ENCODE peak calls at places on chromosomes 4 and X, in ten cellular contexts. D is small intestine; V is SK-N-MC; Y is esophagus squamous epithelium; N is IMR-90; U is CD8-positive, alpha-beta T cell; L is PC-3; P is heart left ventricle; A is ovary; O is Peyer's patch. J is an unnamed sample.

GRCh38 chr4:25367004-25367621 is 9.9 kb upstream of the ANAPC4 start:
- DNase-seq in N (peak), U (no peak), V (no peak), L (peak), D (peak), A (no peak), O (no peak), Y (no peak), P (no peak), J (no peak)

GRCh38 chr4:3397128-3397527 is 44.6 kb upstream of the HGFAC start:
- DNase-seq in A (no peak), V (no peak), N (no peak), U (no peak), L (no peak), O (no peak), P (no peak), D (no peak), Y (no peak), J (no peak)

GRCh38 chrX:40843643-40844042 is 108.3 kb upstream of the MED14 start:
- DNase-seq in A (no peak), Y (no peak), L (peak), D (no peak), V (no peak), U (no peak), N (no peak), O (no peak), P (no peak), J (no peak)

GRCh38 chrX:70476166-70476933 is 31.7 kb downstream of the DLG3 start:
- DNase-seq in V (no peak), U (no peak), O (no peak), L (no peak), N (no peak), P (no peak), Y (no peak), D (no peak), A (no peak), J (no peak)

GRCh38 chr4:14338866-14339265 is 663.4 kb upstream of the CPEB2 start:
- DNase-seq in A (no peak), U (no peak), D (no peak), O (no peak), V (no peak), L (no peak), Y (no peak), N (no peak), P (no peak), J (no peak)

GRCh38 chr4:8291701-8292387 is 22.3 kb downstream of the HTRA3 start:
- DNase-seq in P (peak), L (no peak), U (no peak), O (no peak), N (no peak), A (peak), Y (no peak), D (no peak), V (no peak), J (peak)

GRCh38 chr4:100986360-100986868 is 360.9 kb downstream of the PPP3CA start:
- DNase-seq in L (no peak), P (no peak), Y (no peak), O (no peak), A (no peak), U (no peak), N (no peak), D (no peak), V (no peak), J (no peak)

GRCh38 chr4:185744946-185745345 is 67.0 kb downstream of the SORBS2 start:
- DNase-seq in N (no peak), A (no peak), Y (no peak), O (no peak), U (no peak), D (no peak), L (no peak), V (no peak), P (no peak), J (no peak)

GRCh38 chr4:125315571-125316390 is 1.0 kb downstream of the FAT4 start:
- DNase-seq in O (peak), N (peak), V (no peak), A (peak), U (no peak), P (peak), Y (no peak), D (peak), L (peak), J (peak)

GRCh38 chr4:125314676-125315570 is at the start of gene FAT4:
- DNase-seq in Y (peak), P (peak), A (peak), L (peak), D (peak), O (peak), N (peak), U (peak), V (peak), J (peak)

GRCh38 chr4:125313497-125313896 is 1.3 kb upstream of the FAT4 start:
- DNase-seq in P (peak), A (no peak), N (peak), D (peak), L (peak), U (no peak), O (no peak), V (peak), Y (no peak), J (no peak)

GRCh38 chr4:125316391-125316780 is 1.6 kb downstream of the FAT4 start:
- DNase-seq in V (no peak), U (no peak), P (peak), A (no peak), D (no peak), O (peak), L (peak), N (no peak), Y (no peak), J (peak)

DNA sequence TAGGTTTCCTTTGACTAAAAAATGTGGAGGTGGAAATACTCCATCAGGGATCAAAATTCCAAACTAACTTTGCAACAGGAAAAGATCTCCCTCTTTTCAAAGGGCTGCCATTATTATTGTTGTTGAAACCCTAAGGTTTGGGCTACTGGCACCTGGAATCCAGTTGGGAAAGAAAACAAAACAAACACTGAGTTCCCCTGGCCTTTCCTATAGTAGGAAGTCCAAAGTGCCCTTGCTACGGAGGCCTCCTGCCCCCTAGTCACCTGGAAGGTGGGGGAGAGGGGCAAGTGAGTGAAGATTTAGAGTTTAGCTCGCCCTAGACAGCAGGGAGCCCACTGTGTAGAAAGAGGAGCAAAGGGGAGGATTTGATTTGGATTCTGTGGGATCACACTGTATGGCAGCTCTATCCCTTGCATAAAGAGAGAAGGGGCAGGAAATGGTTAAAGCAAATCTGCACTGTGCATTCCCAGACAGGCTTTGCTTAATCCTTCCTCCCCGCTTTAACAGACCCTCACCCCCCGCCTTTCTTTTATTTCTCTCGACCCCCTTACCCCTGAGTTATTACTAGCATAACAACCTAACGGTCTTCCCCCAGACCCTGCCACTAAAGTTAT is 659 bp upstream of the FAT4 start:
- DNase-seq in D (no peak), P (no peak), U (no peak), L (no peak), V (peak), Y (no peak), N (peak), O (no peak), A (no peak), J (no peak)
- H3K4me3 ChIP-seq in D (no peak), P (peak), U (peak), L (peak), V (peak), Y (peak), N (peak), O (peak), A (peak), J (peak)

GRCh38 chrX:49767231-49767630 is 61.9 kb upstream of the PAGE4 start:
- DNase-seq in A (no peak), L (no peak), Y (no peak), P (no peak), U (no peak), O (no peak), D (no peak), N (no peak), V (no peak), J (no peak)
- H3K27ac ChIP-seq in A (no peak), L (no peak), Y (no peak), P (no peak), U (no peak), O (no peak), D (no peak), N (no peak), V (no peak), J (no peak)

GRCh38 chr4:56077676-56078075 is 128.9 kb downstream of the CEP135 start:
- DNase-seq in N (no peak), L (no peak), U (no peak), Y (no peak), O (no peak), A (no peak), V (no peak), P (no peak), D (no peak), J (no peak)
- H3K4me3 ChIP-seq in N (no peak), L (no peak), U (no peak), Y (no peak), O (no peak), A (no peak), V (peak), P (no peak), D (no peak), J (no peak)

GRCh38 chr4:144647095-144647959 is 1.4 kb downstream of the HHIP start:
- DNase-seq in P (no peak), L (no peak), O (no peak), V (no peak), D (no peak), Y (no peak), N (peak), U (no peak), A (no peak), J (no peak)
- H3K27ac ChIP-seq in P (no peak), L (no peak), O (no peak), V (no peak), D (peak), Y (no peak), N (no peak), U (no peak), A (no peak), J (no peak)

GRCh38 chr4:116018831-116019230 is 905.4 kb upstream of the NDST4 start:
- DNase-seq in P (no peak), L (peak), N (no peak), V (no peak), D (no peak), A (no peak), U (no peak), Y (no peak), O (no peak), J (no peak)

GRCh38 chr4:116015549-116015948 is 902.1 kb upstream of the NDST4 start:
- DNase-seq in U (no peak), O (no peak), Y (no peak), L (no peak), D (no peak), A (no peak), P (no peak), N (no peak), V (no peak), J (no peak)

GRCh38 chr4:116015062-116015461 is 901.6 kb upstream of the NDST4 start:
- DNase-seq in P (no peak), L (no peak), N (no peak), U (no peak), O (no peak), A (no peak), D (no peak), Y (no peak), V (no peak), J (no peak)

GRCh38 chr4:116020141-116020722 is 906.8 kb upstream of the NDST4 start:
- DNase-seq in U (no peak), V (no peak), D (no peak), Y (no peak), N (no peak), L (no peak), A (no peak), O (no peak), P (no peak), J (no peak)

DNA sequence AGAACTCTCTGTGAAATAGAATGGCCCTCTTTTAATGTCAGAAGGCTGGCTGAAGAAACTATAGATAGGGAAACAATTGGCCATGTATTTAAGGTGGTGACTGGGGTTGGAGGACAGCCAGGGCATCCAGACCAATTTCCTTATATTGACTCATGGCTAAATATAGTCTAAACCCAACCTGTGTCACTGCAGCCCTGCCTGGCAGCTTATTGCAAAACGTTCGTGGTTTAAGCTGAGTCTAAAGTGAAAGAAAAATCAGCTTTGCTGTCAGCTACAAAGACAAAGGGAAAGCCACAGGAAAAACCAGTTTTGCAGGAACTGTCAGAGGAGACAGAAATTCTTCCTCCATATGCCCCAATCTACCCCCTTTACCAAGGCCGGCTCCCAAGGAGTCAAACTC is 902.8 kb upstream of the NDST4 start:
- DNase-seq in D (no peak), U (no peak), O (no peak), P (no peak), Y (no peak), V (no peak), L (peak), A (no peak), N (peak), J (peak)
- H3K4me3 ChIP-seq in D (no peak), U (no peak), O (no peak), P (no peak), Y (no peak), V (no peak), L (peak), A (no peak), N (no peak), J (no peak)

GRCh38 chr4:20318011-20318898 is 66.5 kb downstream of the SLIT2 start:
- DNase-seq in D (no peak), A (no peak), L (no peak), N (peak), Y (no peak), V (no peak), O (no peak), U (no peak), P (no peak), J (no peak)
- H3K27ac ChIP-seq in D (no peak), A (no peak), L (no peak), N (no peak), Y (no peak), V (peak), O (no peak), U (no peak), P (no peak), J (no peak)